ENCODE peak calls at places on chromosomes 2 and 18, in seven cellular contexts. T is epithelial cell of esophagus, Y is AG04449, H is sigmoid colon, I is tibial artery, G is Panc1, R is fibroblast of mammary gland. N is an unnamed sample.
A peak's percentile ranks its signal among the peaks of the same experiment; 100 is the strongest.

GRCh38 chr18:53883771-53884170 is 340.7 kb downstream of the MBD2 start:
- DNase-seq in T (peak; percentile 8), Y (no peak), H (no peak), I (no peak), G (no peak), R (no peak), N (no peak)

GRCh38 chr2:71474116-71474743 is 20.9 kb downstream of the DYSF start:
- DNase-seq in T (no peak), Y (no peak), H (no peak), I (no peak), G (no peak), R (no peak), N (no peak)

GRCh38 chr18:23578891-23579653 is 7.2 kb downstream of the NPC1 start:
- DNase-seq in T (peak; percentile 80), Y (no peak), H (no peak), I (no peak), G (no peak), R (peak; percentile 69), N (no peak)

GRCh38 chr2:85589982-85590791 is 5.4 kb upstream of the RNF181 start:
- DNase-seq in T (peak; percentile 68), Y (peak; percentile 79), H (no peak), I (peak; percentile 63), G (no peak), R (peak; percentile 97), N (no peak)

GRCh38 chr18:59837586-59837985 is 62.2 kb upstream of the PMAIP1 start:
- DNase-seq in T (peak; percentile 78), Y (no peak), H (no peak), I (no peak), G (peak; percentile 81), R (peak; percentile 71), N (peak; percentile 32)

GRCh38 chr2:12265646-12266045 is 451.1 kb upstream of the TRIB2 start:
- DNase-seq in T (no peak), Y (no peak), H (no peak), I (no peak), G (no peak), R (peak; percentile 55), N (no peak)

GRCh38 chr2:100104718-100105677 is 37.4 kb downstream of the AFF3 start:
- DNase-seq in T (no peak), Y (no peak), H (no peak), I (no peak), G (no peak), R (no peak), N (no peak)

GRCh38 chr2:63226297-63226696 is 175.7 kb downstream of the OTX1 start:
- DNase-seq in T (peak; percentile 22), Y (no peak), H (no peak), I (no peak), G (no peak), R (no peak), N (no peak)

GRCh38 chr18:41378628-41379027 is 576.4 kb upstream of the PIK3C3 start:
- DNase-seq in T (peak; percentile 68), Y (no peak), H (no peak), I (no peak), G (peak; percentile 2), R (peak; percentile 31), N (no peak)

GRCh38 chr2:165274698-165275097 is 35.5 kb downstream of the SCN2A start:
- DNase-seq in T (no peak), Y (no peak), H (peak; percentile 66), I (peak; percentile 72), G (no peak), R (peak; percentile 34), N (peak; percentile 26)

GRCh38 chr18:70288171-70288850 is 534 bp upstream of the SOCS6 start:
- DNase-seq in T (no peak), Y (no peak), H (peak; percentile 78), I (no peak), G (no peak), R (peak; percentile 33), N (peak; percentile 57)

GRCh38 chr2:199850718-199851498 is at the start of gene FTCDNL1:
- DNase-seq in T (peak; percentile 56), Y (no peak), H (peak; percentile 79), I (peak; percentile 40), G (peak; percentile 39), R (peak; percentile 42), N (peak; percentile 85)

GRCh38 chr18:44839239-44839666 is 158.6 kb downstream of the SETBP1 start:
- DNase-seq in T (peak; percentile 82), Y (no peak), H (peak; percentile 87), I (peak; percentile 85), G (no peak), R (peak; percentile 61), N (peak; percentile 82)

GRCh38 chr2:146642066-146642465 is 1202.8 kb upstream of the ACVR2A start:
- DNase-seq in T (no peak), Y (no peak), H (peak; percentile 48), I (no peak), G (no peak), R (no peak), N (no peak)

GRCh38 chr2:24287171-24287570 is 73.2 kb downstream of the ITSN2 start:
- DNase-seq in T (no peak), Y (no peak), H (no peak), I (no peak), G (no peak), R (no peak), N (no peak)

GRCh38 chr2:129929321-129930290 is 49.9 kb upstream of the RAB6C start:
- DNase-seq in T (no peak), Y (no peak), H (no peak), I (no peak), G (no peak), R (peak; percentile 96), N (no peak)

GRCh38 chr2:23803965-23804542 is 122.9 kb downstream of the ATAD2B start:
- DNase-seq in T (peak; percentile 46), Y (no peak), H (no peak), I (no peak), G (no peak), R (peak; percentile 65), N (no peak)

GRCh38 chr2:216606551-216607527 is 26.4 kb upstream of the IGFBP2 start:
- DNase-seq in T (no peak), Y (no peak), H (no peak), I (no peak), G (no peak), R (no peak), N (no peak)

GRCh38 chr2:241149925-241150659 is at the start of gene PPP1R7:
- DNase-seq in T (peak; percentile 98), Y (peak; percentile 41), H (peak; percentile 97), I (peak; percentile 95), G (peak; percentile 70), R (peak; percentile 88), N (peak; percentile 96)

GRCh38 chr2:241147336-241147735 is 1.9 kb downstream of the PASK start:
- DNase-seq in T (no peak), Y (no peak), H (no peak), I (no peak), G (no peak), R (no peak), N (no peak)

GRCh38 chr2:241149675-241149924 is 328 bp upstream of the PASK start:
- DNase-seq in T (no peak), Y (no peak), H (no peak), I (peak; percentile 23), G (no peak), R (no peak), N (no peak)

GRCh38 chr2:241148891-241149674 is at the start of gene PASK:
- DNase-seq in T (peak; percentile 99), Y (peak; percentile 61), H (peak; percentile 97), I (peak; percentile 96), G (peak; percentile 80), R (peak; percentile 93), N (peak; percentile 97)

DNA sequence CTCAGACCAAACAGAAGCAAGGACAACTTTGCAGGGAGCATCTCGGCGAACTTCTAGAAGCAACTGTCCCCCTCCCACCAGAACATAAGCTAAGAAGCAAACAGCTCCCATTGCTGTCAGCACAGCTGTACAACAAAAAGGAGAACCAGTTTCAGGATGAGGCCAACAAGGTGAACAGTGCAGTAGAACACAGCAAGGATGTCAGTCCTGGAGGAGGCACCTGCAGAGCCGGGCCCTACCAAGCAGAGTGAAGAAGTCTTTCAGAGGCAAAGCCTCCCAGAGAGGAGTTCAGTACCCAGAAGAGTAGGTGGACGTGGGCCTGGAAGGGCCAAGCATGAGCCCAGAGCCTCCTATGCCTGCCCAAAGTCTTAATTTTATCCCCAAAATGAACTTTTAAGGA is 1.0 kb downstream of the PASK start:
- DNase-seq in T (no peak), Y (no peak), H (no peak), I (no peak), G (no peak), R (no peak), N (no peak)
- H3K4me3 ChIP-seq in T (peak overlapping the region; percentile 75), Y (peak overlapping the region; percentile 91), H (no peak overlapping the region), I (peak overlapping the region; percentile 97), G (peak overlapping the region; percentile 90), R (peak overlapping the region; percentile 42), N (peak overlapping the region; percentile 95)

DNA sequence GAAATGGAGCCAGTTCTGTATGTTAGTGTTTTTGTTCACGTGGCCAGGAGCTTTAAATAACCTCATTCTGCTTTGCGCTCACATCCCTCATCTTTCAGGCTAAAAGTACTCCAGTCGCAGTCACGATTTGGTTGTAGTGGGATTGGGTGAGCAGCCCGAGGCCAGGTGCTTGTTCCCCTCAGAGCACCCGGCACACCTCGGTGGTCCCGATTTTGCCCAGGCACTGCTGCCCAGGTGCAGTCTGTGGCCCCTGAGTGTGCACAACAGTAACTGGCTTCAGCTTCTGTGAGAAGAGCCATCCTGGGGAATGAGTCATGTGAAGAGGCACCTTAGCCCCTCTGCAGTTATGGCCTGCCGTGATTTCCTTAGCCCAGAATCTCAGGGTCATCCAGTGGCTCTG is 33.2 kb downstream of the IMPA2 start:
- DNase-seq in T (no peak), Y (no peak), H (no peak), I (no peak), G (no peak), R (no peak), N (no peak)
- TF ChIP-seq CTCF in T (no peak), Y (no peak), H (no peak), I (no peak), G (no peak), R (no peak), N (no peak)

DNA sequence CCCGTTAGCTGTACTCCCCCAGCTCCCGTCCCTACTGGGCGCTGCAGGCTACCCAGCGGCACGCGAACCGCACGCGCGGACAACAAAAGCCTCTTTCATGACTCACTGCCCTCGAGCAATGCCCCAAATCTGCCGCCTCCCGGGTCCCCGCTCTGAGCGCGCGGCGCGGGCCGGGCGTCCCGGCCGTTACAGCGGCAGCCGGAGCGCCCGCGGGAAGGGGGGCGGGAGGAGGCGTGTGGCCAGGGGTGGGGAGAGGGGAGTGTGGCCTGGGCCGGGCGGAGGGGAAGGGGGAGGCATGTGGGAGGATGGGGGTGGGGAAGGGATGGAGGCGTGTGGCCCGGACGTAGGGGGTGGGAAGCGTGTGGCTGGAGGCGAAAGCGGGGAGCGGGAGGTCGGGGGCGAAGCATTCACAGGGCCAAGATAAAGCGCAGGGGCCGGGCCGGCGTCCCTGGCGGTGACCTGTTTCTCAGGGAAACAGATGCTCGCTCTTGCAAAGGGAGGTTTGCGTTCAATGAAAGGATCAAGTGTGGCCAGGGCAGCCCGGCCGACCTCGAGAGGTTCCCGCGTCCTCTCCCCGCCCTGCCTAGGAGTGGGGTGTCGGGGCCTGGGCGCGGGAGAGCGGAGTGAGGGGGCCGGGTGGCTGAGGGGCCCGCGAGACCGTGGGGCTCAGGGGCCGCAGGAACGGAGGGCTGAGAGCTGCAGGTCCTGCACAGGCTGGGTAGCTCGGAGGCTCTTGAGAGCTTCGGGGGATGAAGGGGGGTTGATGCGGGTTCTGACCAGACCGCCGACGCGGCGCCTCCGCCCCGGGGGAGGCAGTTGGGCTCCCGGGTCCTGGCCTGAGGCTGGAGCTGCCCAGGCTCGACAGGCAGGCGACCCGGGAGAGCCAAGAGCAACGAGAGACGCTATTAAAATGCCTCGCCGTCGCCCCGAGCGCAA is 3.5 kb upstream of the NEUROD1 start:
- DNase-seq in T (peak; percentile 9), Y (no peak), H (peak; percentile 63), I (no peak), G (no peak), R (peak; percentile 8), N (no peak)
- H3K4me3 ChIP-seq in T (no peak overlapping the region), Y (peak overlapping the region; percentile 15), H (peak overlapping the region; percentile 28), I (no peak overlapping the region), G (peak overlapping the region; percentile 22), R (no peak overlapping the region), N (no peak overlapping the region)

GRCh38 chr2:106542730-106543359 is 55.7 kb downstream of the CD8B2 start:
- DNase-seq in T (peak; percentile 57), Y (no peak), H (peak; percentile 80), I (peak; percentile 66), G (peak; percentile 39), R (peak; percentile 46), N (peak; percentile 80)
- TF ChIP-seq CTCF in T (peak; percentile 96), Y (peak; percentile 85), H (peak; percentile 86), I (peak; percentile 94), G (peak; percentile 94), R (peak; percentile 79), N (peak; percentile 94)